ENCODE peak calls at places on chromosomes 5 and 9, in six cellular contexts. One of them, this sample, is unnamed.

GRCh38 chr5:41435276-41435675 is 75.1 kb downstream of the PLCXD3 start:
- DNase-seq in GM23248: no peak
- DNase-seq in neural progenitor cell: no peak
- DNase-seq in HCT116: no peak
- DNase-seq in OCI-LY7: no peak
- DNase-seq in SK-N-SH: no peak
- DNase-seq in this sample: no peak

GRCh38 chr9:90915693-90916092 is 114.1 kb downstream of the SYK start:
- DNase-seq in GM23248: peak; percentile 68
- DNase-seq in neural progenitor cell: peak; percentile 55
- DNase-seq in HCT116: no peak
- DNase-seq in OCI-LY7: peak; percentile 76
- DNase-seq in SK-N-SH: peak; percentile 43
- DNase-seq in this sample: peak; percentile 46

GRCh38 chr9:34996181-34996904 is 6.8 kb downstream of the DNAJB5 start:
- DNase-seq in GM23248: no peak
- DNase-seq in neural progenitor cell: no peak
- DNase-seq in HCT116: no peak
- DNase-seq in OCI-LY7: no peak
- DNase-seq in SK-N-SH: peak; percentile 0
- DNase-seq in this sample: no peak

GRCh38 chr9:33791117-33791516 is 4.2 kb upstream of the PRSS3 start:
- DNase-seq in GM23248: peak; percentile 87
- DNase-seq in neural progenitor cell: no peak
- DNase-seq in HCT116: peak; percentile 48
- DNase-seq in OCI-LY7: no peak
- DNase-seq in SK-N-SH: no peak
- DNase-seq in this sample: no peak

GRCh38 chr5:87079219-87079618 is 188.5 kb upstream of the RASA1 start:
- DNase-seq in GM23248: no peak
- DNase-seq in neural progenitor cell: no peak
- DNase-seq in HCT116: no peak
- DNase-seq in OCI-LY7: peak; percentile 27
- DNase-seq in SK-N-SH: no peak
- DNase-seq in this sample: no peak

GRCh38 chr9:137198748-137199276 is 1.7 kb downstream of the TPRN start:
- DNase-seq in GM23248: no peak
- DNase-seq in neural progenitor cell: no peak
- DNase-seq in HCT116: no peak
- DNase-seq in OCI-LY7: no peak
- DNase-seq in SK-N-SH: no peak
- DNase-seq in this sample: no peak

GRCh38 chr9:121987312-121987711 is 105.8 kb downstream of the TTLL11 start:
- DNase-seq in GM23248: peak; percentile 31
- DNase-seq in neural progenitor cell: no peak
- DNase-seq in HCT116: no peak
- DNase-seq in OCI-LY7: no peak
- DNase-seq in SK-N-SH: no peak
- DNase-seq in this sample: no peak

GRCh38 chr9:128098936-128099931 is 28.3 kb downstream of the PTGES2 start:
- DNase-seq in GM23248: peak; percentile 67
- DNase-seq in neural progenitor cell: no peak
- DNase-seq in HCT116: no peak
- DNase-seq in OCI-LY7: no peak
- DNase-seq in SK-N-SH: no peak
- DNase-seq in this sample: peak; percentile 48

GRCh38 chr5:111675540-111675939 is 81.5 kb downstream of the NREP start:
- DNase-seq in GM23248: no peak
- DNase-seq in neural progenitor cell: peak; percentile 16
- DNase-seq in HCT116: no peak
- DNase-seq in OCI-LY7: no peak
- DNase-seq in SK-N-SH: no peak
- DNase-seq in this sample: no peak

GRCh38 chr9:107557236-107557990 is 67.8 kb upstream of the KLF4 start:
- DNase-seq in GM23248: no peak
- DNase-seq in neural progenitor cell: no peak
- DNase-seq in HCT116: peak; percentile 79
- DNase-seq in OCI-LY7: no peak
- DNase-seq in SK-N-SH: no peak
- DNase-seq in this sample: peak; percentile 58

GRCh38 chr5:150317048-150318003 is 14.6 kb upstream of the ARSI start:
- DNase-seq in GM23248: peak; percentile 97
- DNase-seq in neural progenitor cell: no peak
- DNase-seq in HCT116: peak; percentile 67
- DNase-seq in OCI-LY7: no peak
- DNase-seq in SK-N-SH: peak; percentile 63
- DNase-seq in this sample: peak; percentile 83
- TF ChIP-seq EZH2phosphoT487 in GM23248: no peak
- TF ChIP-seq EZH2phosphoT487 in neural progenitor cell: no peak
- TF ChIP-seq EZH2phosphoT487 in HCT116: no peak
- TF ChIP-seq EZH2phosphoT487 in OCI-LY7: no peak
- TF ChIP-seq EZH2phosphoT487 in SK-N-SH: no peak
- TF ChIP-seq EZH2phosphoT487 in this sample: no peak

DNA sequence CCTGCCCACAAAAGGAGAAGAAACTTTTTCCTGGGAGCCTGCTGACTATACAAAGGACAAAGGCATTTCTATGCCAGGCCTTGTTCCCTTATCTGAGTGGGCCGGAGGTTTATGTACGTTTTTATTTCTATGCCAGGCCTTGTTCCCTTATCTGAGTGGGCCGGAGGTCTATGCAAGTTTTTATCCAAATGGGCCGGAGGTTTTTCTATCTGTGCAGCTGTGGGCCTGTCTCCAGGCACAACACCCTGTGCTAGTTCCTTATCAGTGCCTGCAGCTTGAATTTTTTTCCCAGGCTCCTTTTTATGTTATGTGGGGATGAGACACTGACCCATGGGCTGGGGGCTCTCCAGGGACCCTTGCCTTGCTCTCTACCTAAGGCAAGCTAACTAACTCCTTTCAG is 5.5 kb downstream of the SLC25A2 start:
- DNase-seq in GM23248: no peak
- DNase-seq in neural progenitor cell: no peak
- DNase-seq in HCT116: no peak
- DNase-seq in OCI-LY7: no peak
- DNase-seq in SK-N-SH: no peak
- DNase-seq in this sample: no peak
- H3K9me3 ChIP-seq in GM23248: no peaks in the 10 kb centered on the region
- H3K9me3 ChIP-seq in neural progenitor cell: no peaks in the 10 kb centered on the region
- H3K9me3 ChIP-seq in HCT116: no peaks in the 10 kb centered on the region
- H3K9me3 ChIP-seq in OCI-LY7: peaks cover 3% of the 10 kb centered on the region
- H3K9me3 ChIP-seq in SK-N-SH: no peaks in the 10 kb centered on the region
- H3K9me3 ChIP-seq in this sample: peaks cover 42% of the 10 kb centered on the region

GRCh38 chr5:126816649-126817048 is 39.7 kb downstream of the LMNB1 start:
- DNase-seq in GM23248: no peak
- DNase-seq in neural progenitor cell: no peak
- DNase-seq in HCT116: no peak
- DNase-seq in OCI-LY7: no peak
- DNase-seq in SK-N-SH: no peak
- DNase-seq in this sample: no peak
- H2AFZ ChIP-seq in GM23248: no peak overlapping the region
- H2AFZ ChIP-seq in neural progenitor cell: no peak overlapping the region
- H2AFZ ChIP-seq in HCT116: no peak overlapping the region
- H2AFZ ChIP-seq in OCI-LY7: no peak overlapping the region
- H2AFZ ChIP-seq in SK-N-SH: no peak overlapping the region
- H2AFZ ChIP-seq in this sample: no peak overlapping the region

GRCh38 chr5:106399381-106399780 is 1271.4 kb downstream of the EFNA5 start:
- DNase-seq in GM23248: peak; percentile 62
- DNase-seq in neural progenitor cell: no peak
- DNase-seq in HCT116: no peak
- DNase-seq in OCI-LY7: no peak
- DNase-seq in SK-N-SH: no peak
- DNase-seq in this sample: no peak

GRCh38 chr5:106392766-106393165 is 1278.0 kb downstream of the EFNA5 start:
- DNase-seq in GM23248: no peak
- DNase-seq in neural progenitor cell: no peak
- DNase-seq in HCT116: no peak
- DNase-seq in OCI-LY7: no peak
- DNase-seq in SK-N-SH: no peak
- DNase-seq in this sample: no peak

GRCh38 chr5:106393276-106393675 is 1277.5 kb downstream of the EFNA5 start:
- DNase-seq in GM23248: no peak
- DNase-seq in neural progenitor cell: no peak
- DNase-seq in HCT116: no peak
- DNase-seq in OCI-LY7: no peak
- DNase-seq in SK-N-SH: no peak
- DNase-seq in this sample: no peak

GRCh38 chr5:106401561-106401960 is 1269.2 kb downstream of the EFNA5 start:
- DNase-seq in GM23248: no peak
- DNase-seq in neural progenitor cell: no peak
- DNase-seq in HCT116: no peak
- DNase-seq in OCI-LY7: no peak
- DNase-seq in SK-N-SH: no peak
- DNase-seq in this sample: no peak

DNA sequence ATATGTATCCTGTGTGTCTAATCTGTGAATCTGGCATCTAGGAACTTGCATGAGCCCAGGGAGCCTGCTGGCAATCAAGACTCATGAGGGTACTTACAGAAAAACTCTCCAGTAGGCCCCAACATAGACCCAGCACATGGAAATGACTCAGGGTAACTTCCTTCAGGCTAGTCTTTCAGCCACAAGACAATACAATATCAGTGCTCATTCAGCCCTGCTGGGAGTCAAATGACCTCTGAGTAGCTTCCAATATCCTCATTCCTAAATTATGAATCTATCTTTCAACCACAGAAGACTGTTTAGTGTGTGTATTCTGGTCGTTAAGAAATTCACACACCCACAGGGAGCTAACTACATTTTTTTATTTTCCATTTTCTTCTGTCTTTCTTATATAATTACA is 1273.0 kb downstream of the EFNA5 start:
- DNase-seq in GM23248: peak; percentile 88
- DNase-seq in neural progenitor cell: no peak
- DNase-seq in HCT116: peak; percentile 89
- DNase-seq in OCI-LY7: no peak
- DNase-seq in SK-N-SH: no peak
- DNase-seq in this sample: no peak
- TF ChIP-seq EZH2phosphoT487 in GM23248: no peak
- TF ChIP-seq EZH2phosphoT487 in neural progenitor cell: no peak
- TF ChIP-seq EZH2phosphoT487 in HCT116: no peak
- TF ChIP-seq EZH2phosphoT487 in OCI-LY7: no peak
- TF ChIP-seq EZH2phosphoT487 in SK-N-SH: no peak
- TF ChIP-seq EZH2phosphoT487 in this sample: no peak

DNA sequence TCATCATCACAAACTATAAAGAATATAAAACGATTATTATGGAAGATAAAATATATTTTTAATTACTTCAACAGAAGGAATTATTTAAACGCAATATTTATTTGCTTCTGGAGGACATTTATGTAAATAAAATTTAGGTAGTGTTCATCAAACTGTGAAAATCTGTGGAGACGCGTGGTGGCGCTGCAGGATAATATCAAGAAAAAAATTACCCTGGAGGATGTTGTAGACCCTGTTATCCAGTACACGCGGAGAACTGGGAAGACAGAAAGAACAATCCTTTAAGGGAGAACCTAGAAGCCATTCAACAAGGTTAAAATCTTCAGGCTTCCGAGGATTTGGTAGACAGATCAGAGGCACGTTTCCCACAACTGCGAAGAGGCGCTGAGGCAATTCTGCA is at the start of gene PCDHB12:
- DNase-seq in GM23248: peak; percentile 55
- DNase-seq in neural progenitor cell: peak; percentile 22
- DNase-seq in HCT116: no peak
- DNase-seq in OCI-LY7: peak; percentile 19
- DNase-seq in SK-N-SH: peak; percentile 50
- DNase-seq in this sample: no peak
- H3K9me3 ChIP-seq in GM23248: no peaks in the 10 kb centered on the region
- H3K9me3 ChIP-seq in neural progenitor cell: no peaks in the 10 kb centered on the region
- H3K9me3 ChIP-seq in HCT116: no peaks in the 10 kb centered on the region
- H3K9me3 ChIP-seq in OCI-LY7: no peaks in the 10 kb centered on the region
- H3K9me3 ChIP-seq in SK-N-SH: no peaks in the 10 kb centered on the region
- H3K9me3 ChIP-seq in this sample: no peaks in the 10 kb centered on the region

GRCh38 chr5:72557147-72557501 is 49.9 kb upstream of the ZNF366 start:
- DNase-seq in GM23248: no peak
- DNase-seq in neural progenitor cell: no peak
- DNase-seq in HCT116: no peak
- DNase-seq in OCI-LY7: no peak
- DNase-seq in SK-N-SH: no peak
- DNase-seq in this sample: no peak
- H2AFZ ChIP-seq in GM23248: peak overlapping the region; percentile 92
- H2AFZ ChIP-seq in neural progenitor cell: peak overlapping the region; percentile 90
- H2AFZ ChIP-seq in HCT116: no peak overlapping the region
- H2AFZ ChIP-seq in OCI-LY7: no peak overlapping the region
- H2AFZ ChIP-seq in SK-N-SH: no peak overlapping the region
- H2AFZ ChIP-seq in this sample: peak overlapping the region; percentile 60

GRCh38 chr5:11130111-11130510 is 369.1 kb upstream of the DAP start:
- DNase-seq in GM23248: no peak
- DNase-seq in neural progenitor cell: peak; percentile 19
- DNase-seq in HCT116: no peak
- DNase-seq in OCI-LY7: no peak
- DNase-seq in SK-N-SH: no peak
- DNase-seq in this sample: no peak

GRCh38 chr5:11128021-11128420 is 367.0 kb upstream of the DAP start:
- DNase-seq in GM23248: no peak
- DNase-seq in neural progenitor cell: no peak
- DNase-seq in HCT116: no peak
- DNase-seq in OCI-LY7: no peak
- DNase-seq in SK-N-SH: no peak
- DNase-seq in this sample: no peak

GRCh38 chr5:11126844-11127243 is 365.8 kb upstream of the DAP start:
- DNase-seq in GM23248: no peak
- DNase-seq in neural progenitor cell: no peak
- DNase-seq in HCT116: no peak
- DNase-seq in OCI-LY7: no peak
- DNase-seq in SK-N-SH: no peak
- DNase-seq in this sample: no peak
- TF ChIP-seq EZH2phosphoT487 in GM23248: no peak
- TF ChIP-seq EZH2phosphoT487 in neural progenitor cell: no peak
- TF ChIP-seq EZH2phosphoT487 in HCT116: no peak
- TF ChIP-seq EZH2phosphoT487 in OCI-LY7: no peak
- TF ChIP-seq EZH2phosphoT487 in SK-N-SH: no peak
- TF ChIP-seq EZH2phosphoT487 in this sample: no peak

DNA sequence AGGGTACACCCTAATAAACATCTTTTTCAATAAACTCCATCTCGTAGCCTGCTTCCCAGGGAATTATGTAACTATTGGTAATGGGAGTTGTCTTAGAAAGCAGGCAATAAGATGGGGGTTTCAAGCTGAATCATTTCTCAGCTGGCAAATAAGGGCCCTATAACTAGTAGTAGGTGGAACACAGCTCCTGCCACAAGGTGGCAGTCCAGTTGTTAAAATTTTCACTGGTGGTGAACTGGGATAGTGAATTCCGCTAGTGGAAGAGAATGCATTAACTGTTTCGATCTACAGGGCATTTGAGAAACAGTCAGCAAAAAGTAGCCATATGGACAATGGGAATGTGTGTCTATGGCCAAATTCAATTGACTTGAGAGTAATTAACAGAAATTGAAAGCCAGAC is 27.7 kb downstream of the PCDHB15 start:
- DNase-seq in GM23248: no peak
- DNase-seq in neural progenitor cell: no peak
- DNase-seq in HCT116: no peak
- DNase-seq in OCI-LY7: peak; percentile 23
- DNase-seq in SK-N-SH: no peak
- DNase-seq in this sample: no peak
- H3K9me3 ChIP-seq in GM23248: no peaks in the 10 kb centered on the region
- H3K9me3 ChIP-seq in neural progenitor cell: peaks cover 4% of the 10 kb centered on the region
- H3K9me3 ChIP-seq in HCT116: peaks cover 5% of the 10 kb centered on the region
- H3K9me3 ChIP-seq in OCI-LY7: peaks cover 3% of the 10 kb centered on the region
- H3K9me3 ChIP-seq in SK-N-SH: no peaks in the 10 kb centered on the region
- H3K9me3 ChIP-seq in this sample: peaks cover 35% of the 10 kb centered on the region